ENCODE peak calls at places on chromosome 18, in four cellular contexts. R, J, V and G are unnamed samples.

GRCh38 chr18:61764381-61764780 is 128.4 kb downstream of the RNF152 start:
- DNase-seq in R (no peak), J (no peak), V (no peak), G (no peak)

GRCh38 chr18:35459997-35460396 is 37.8 kb downstream of the INO80C start:
- DNase-seq in R (no peak), J (no peak), V (no peak), G (no peak)

GRCh38 chr18:43830905-43831304 is 553.6 kb upstream of the SYT4 start:
- DNase-seq in R (no peak), J (peak; percentile 47), V (no peak), G (peak; percentile 70)

GRCh38 chr18:25019946-25020345 is 332.0 kb downstream of the ZNF521 start:
- DNase-seq in R (no peak), J (no peak), V (no peak), G (no peak)

GRCh38 chr18:77065221-77065981 is 67.2 kb downstream of the MBP start:
- DNase-seq in R (no peak), J (peak; percentile 98), V (no peak), G (peak; percentile 91)

GRCh38 chr18:43563780-43564179 is 286.5 kb upstream of the SYT4 start:
- DNase-seq in R (no peak), J (peak; percentile 57), V (peak; percentile 52), G (peak; percentile 45)

GRCh38 chr18:74204543-74205152 is 56.3 kb downstream of the TIMM21 start:
- DNase-seq in R (no peak), J (no peak), V (no peak), G (no peak)

GRCh38 chr18:36737321-36737720 is 91.5 kb downstream of the TPGS2 start:
- DNase-seq in R (no peak), J (no peak), V (no peak), G (no peak)

GRCh38 chr18:68414407-68414806 is 300.5 kb downstream of the TMX3 start:
- DNase-seq in R (no peak), J (no peak), V (no peak), G (no peak)

GRCh38 chr18:79791141-79791972 is 6.4 kb upstream of the KCNG2 start:
- DNase-seq in R (no peak), J (peak; percentile 98), V (no peak), G (peak; percentile 99)

GRCh38 chr18:48036641-48037421 is 106.4 kb upstream of the SMAD2 start:
- DNase-seq in R (no peak), J (no peak), V (peak; percentile 20), G (no peak)

GRCh38 chr18:44589709-44590108 is 91.0 kb upstream of the SETBP1 start:
- DNase-seq in R (no peak), J (peak; percentile 84), V (no peak), G (peak; percentile 73)

GRCh38 chr18:57188851-57189565 is 42.1 kb downstream of the BOD1L2 start:
- DNase-seq in R (no peak), J (no peak), V (no peak), G (no peak)

GRCh38 chr18:61851940-61852451 is 40.8 kb downstream of the RNF152 start:
- DNase-seq in R (no peak), J (peak; percentile 25), V (no peak), G (peak; percentile 85)

GRCh38 chr18:32271649-32272324 is 81.9 kb downstream of the MEP1B start:
- DNase-seq in R (no peak), J (peak; percentile 64), V (no peak), G (peak; percentile 41)

GRCh38 chr18:36519358-36519757 is 221.8 kb downstream of the FHOD3 start:
- DNase-seq in R (no peak), J (no peak), V (no peak), G (no peak)

GRCh38 chr18:75208055-75208835 is 694 bp downstream of the PTGR3 start:
- DNase-seq in R (no peak), J (peak; percentile 65), V (peak; percentile 70), G (peak; percentile 54)

GRCh38 chr18:12606592-12607315 is 51.2 kb downstream of the SPIRE1 start:
- DNase-seq in R (no peak), J (peak; percentile 87), V (no peak), G (peak; percentile 77)

GRCh38 chr18:57586243-57587049 is at the start of gene FECH:
- DNase-seq in R (peak; percentile 40), J (peak; percentile 66), V (peak; percentile 75), G (peak; percentile 82)

GRCh38 chr18:63131106-63131943 is 188.2 kb downstream of the BCL2 start:
- DNase-seq in R (peak; percentile 50), J (peak; percentile 80), V (no peak), G (peak; percentile 45)

GRCh38 chr18:6610436-6610835 is 119.1 kb upstream of the ARHGAP28 start:
- DNase-seq in R (no peak), J (peak; percentile 43), V (no peak), G (peak; percentile 4)

GRCh38 chr18:60506682-60507081 is 134.1 kb upstream of the MC4R start:
- DNase-seq in R (no peak), J (peak; percentile 51), V (no peak), G (peak; percentile 90)

GRCh38 chr18:73683618-73684238 is 463.9 kb downstream of the FBXO15 start:
- DNase-seq in R (no peak), J (peak; percentile 58), V (no peak), G (peak; percentile 59)

GRCh38 chr18:48785091-48785614 is 165.6 kb downstream of the SMAD7 start:
- DNase-seq in R (no peak), J (no peak), V (no peak), G (no peak)

GRCh38 chr18:3256693-3257626 is 5.0 kb upstream of the MYL12B start:
- DNase-seq in R (no peak), J (no peak), V (no peak), G (peak; percentile 18)

GRCh38 chr18:10353791-10354190 is 100.6 kb upstream of the APCDD1 start:
- DNase-seq in R (no peak), J (peak; percentile 78), V (no peak), G (peak; percentile 82)

GRCh38 chr18:53790817-53791216 is 433.7 kb downstream of the MBD2 start:
- DNase-seq in R (no peak), J (peak; percentile 38), V (no peak), G (peak; percentile 86)

GRCh38 chr18:58858591-58859468 is 5.8 kb upstream of the ZNF532 start:
- DNase-seq in R (no peak), J (peak; percentile 46), V (no peak), G (peak; percentile 86)

GRCh38 chr18:23032030-23032582 is 99.0 kb downstream of the RBBP8 start:
- DNase-seq in R (no peak), J (peak; percentile 66), V (no peak), G (peak; percentile 97)

GRCh38 chr18:74963820-74964446 is 245.0 kb downstream of the PTGR3 start:
- DNase-seq in R (no peak), J (peak; percentile 76), V (no peak), G (peak; percentile 48)

GRCh38 chr18:50009772-50010171 is 185.2 kb downstream of the MYO5B start:
- DNase-seq in R (no peak), J (peak; percentile 14), V (peak; percentile 60), G (peak; percentile 17)

GRCh38 chr18:58624011-58624410 is 4.9 kb downstream of the ALPK2 start:
- DNase-seq in R (no peak), J (no peak), V (no peak), G (no peak)

GRCh38 chr18:46458472-46458871 is 198.5 kb downstream of the LOXHD1 start:
- DNase-seq in R (no peak), J (no peak), V (no peak), G (no peak)

GRCh38 chr18:55268629-55269275 is 309.5 kb upstream of the CCDC68 start:
- DNase-seq in R (no peak), J (no peak), V (no peak), G (no peak)

GRCh38 chr18:22159014-22159413 is 10.4 kb upstream of the GATA6 start:
- DNase-seq in R (no peak), J (no peak), V (no peak), G (no peak)

GRCh38 chr18:10566390-10566789 is 40.6 kb downstream of the NAPG start:
- DNase-seq in R (no peak), J (no peak), V (no peak), G (no peak)

GRCh38 chr18:78929502-78929901 is 50.1 kb upstream of the SALL3 start:
- DNase-seq in R (no peak), J (no peak), V (no peak), G (no peak)

GRCh38 chr18:76822510-76823165 is at the start of gene ZNF236:
- DNase-seq in R (peak; percentile 48), J (peak; percentile 85), V (peak; percentile 79), G (peak; percentile 93)

GRCh38 chr18:79200546-79201268 is 131.5 kb downstream of the ATP9B start:
- DNase-seq in R (no peak), J (peak; percentile 11), V (peak; percentile 89), G (peak; percentile 43)